ENCODE peak calls at places on chromosomes 3 and 15, in six cellular contexts. K is left ventricle myocardium inferior; I is CD8-positive, alpha-beta T cell; G is esophagus squamous epithelium; Y is PC-9; A is lower lobe of right lung. L is an unnamed sample. For H3K27me3, the result is how much of the 10 kb centered on the place peaks cover.

GRCh38 chr3:18058666-18059065 is 316.2 kb upstream of the TBC1D5 start:
- DNase-seq in K (no peak), I (no peak), G (no peak), Y (no peak), A (no peak), L (no peak)

GRCh38 chr3:71416868-71417267 is 166.7 kb downstream of the FOXP1 start:
- DNase-seq in K (no peak), I (peak), G (no peak), Y (no peak), A (no peak), L (peak)

GRCh38 chr3:47901280-47901833 is 98.4 kb downstream of the DHX30 start:
- DNase-seq in K (no peak), I (no peak), G (no peak), Y (no peak), A (peak), L (no peak)

GRCh38 chr15:82999905-83000671 is 11.4 kb downstream of the C15orf40 start:
- DNase-seq in K (no peak), I (peak), G (no peak), Y (peak), A (no peak), L (peak)

GRCh38 chr3:182248349-182248880 is 536.7 kb downstream of the SOX2 start:
- DNase-seq in K (no peak), I (no peak), G (no peak), Y (peak), A (no peak), L (no peak)

GRCh38 chr3:53570086-53570485 is 75.7 kb downstream of the CACNA1D start:
- DNase-seq in K (no peak), I (no peak), G (no peak), Y (no peak), A (no peak), L (no peak)

GRCh38 chr3:56383092-56383491 is 85.2 kb downstream of the ERC2 start:
- DNase-seq in K (no peak), I (no peak), G (no peak), Y (no peak), A (no peak), L (no peak)

GRCh38 chr3:29601861-29602585 is 321.2 kb downstream of the RBMS3 start:
- DNase-seq in K (no peak), I (no peak), G (no peak), Y (no peak), A (no peak), L (no peak)

GRCh38 chr3:82050382-82050781 is 288.9 kb upstream of the GBE1 start:
- DNase-seq in K (no peak), I (no peak), G (no peak), Y (no peak), A (no peak), L (no peak)

GRCh38 chr3:21484323-21485154 is 266.5 kb downstream of the ZNF385D start:
- DNase-seq in K (peak), I (no peak), G (no peak), Y (peak), A (no peak), L (peak)

GRCh38 chr3:108225221-108225620 is 3.0 kb upstream of the IFT57 start:
- DNase-seq in K (no peak), I (no peak), G (no peak), Y (no peak), A (no peak), L (no peak)

GRCh38 chr3:3907023-3907422 is 107.8 kb downstream of the LRRN1 start:
- DNase-seq in K (no peak), I (no peak), G (no peak), Y (no peak), A (no peak), L (no peak)

GRCh38 chr3:9727041-9727595 is 4.4 kb upstream of the BRPF1 start:
- DNase-seq in K (no peak), I (peak), G (no peak), Y (no peak), A (no peak), L (no peak)

GRCh38 chr15:101348643-101349496 is 53.8 kb upstream of the SNRPA1 start:
- DNase-seq in K (no peak), I (no peak), G (no peak), Y (peak), A (peak), L (peak)

GRCh38 chr3:127457094-127457475 is 133.4 kb downstream of the TPRA1 start:
- DNase-seq in K (peak), I (no peak), G (no peak), Y (no peak), A (no peak), L (no peak)

GRCh38 chr15:81163961-81164800 is 30.1 kb downstream of the CFAP161 start:
- DNase-seq in K (no peak), I (no peak), G (no peak), Y (no peak), A (no peak), L (peak)

GRCh38 chr3:114299421-114299820 is 5.6 kb downstream of the TIGIT start:
- DNase-seq in K (no peak), I (peak), G (no peak), Y (no peak), A (no peak), L (peak)

GRCh38 chr3:146390967-146391366 is 78.4 kb downstream of the PLSCR2 start:
- DNase-seq in K (no peak), I (no peak), G (no peak), Y (no peak), A (no peak), L (peak)

GRCh38 chr15:51793521-51793920 is 35.9 kb upstream of the TMOD3 start:
- DNase-seq in K (peak), I (no peak), G (no peak), Y (no peak), A (peak), L (peak)

GRCh38 chr15:57334257-57334656 is 42.0 kb upstream of the CGNL1 start:
- DNase-seq in K (no peak), I (no peak), G (no peak), Y (no peak), A (no peak), L (peak)

GRCh38 chr3:19972056-19972455 is 25.2 kb downstream of the RAB5A start:
- DNase-seq in K (no peak), I (no peak), G (no peak), Y (peak), A (no peak), L (no peak)

GRCh38 chr15:68553994-68554715 is 24.6 kb upstream of the CORO2B start:
- DNase-seq in K (no peak), I (peak), G (no peak), Y (peak), A (no peak), L (peak)

GRCh38 chr3:122415762-122416654 is at the start of gene WDR5B:
- DNase-seq in K (peak), I (peak), G (no peak), Y (peak), A (peak), L (peak)

GRCh38 chr15:37115538-37115937 is 15.2 kb upstream of the MEIS2 start:
- DNase-seq in K (no peak), I (no peak), G (no peak), Y (no peak), A (no peak), L (no peak)

GRCh38 chr3:30688776-30689175 is 82.4 kb downstream of the TGFBR2 start:
- DNase-seq in K (no peak), I (no peak), G (no peak), Y (peak), A (no peak), L (no peak)

GRCh38 chr3:171948674-171949073 is 90.7 kb upstream of the FNDC3B start:
- DNase-seq in K (no peak), I (no peak), G (no peak), Y (no peak), A (no peak), L (no peak)

GRCh38 chr3:127612966-127613365 is 14.8 kb downstream of the MCM2 start:
- DNase-seq in K (no peak), I (no peak), G (no peak), Y (no peak), A (no peak), L (no peak)

GRCh38 chr15:39504812-39505211 is 76.1 kb upstream of the THBS1 start:
- DNase-seq in K (no peak), I (no peak), G (no peak), Y (peak), A (no peak), L (no peak)

GRCh38 chr3:57959407-57960173 is 48.6 kb upstream of the FLNB start:
- DNase-seq in K (no peak), I (no peak), G (no peak), Y (peak), A (no peak), L (no peak)

GRCh38 chr3:16523778-16524177 is 10.3 kb upstream of the RFTN1 start:
- DNase-seq in K (no peak), I (no peak), G (no peak), Y (no peak), A (no peak), L (no peak)

GRCh38 chr3:134885877-134886621 is 91.0 kb downstream of the EPHB1 start:
- DNase-seq in K (no peak), I (no peak), G (no peak), Y (no peak), A (no peak), L (no peak)

GRCh38 chr3:129994883-129995559 is 20.5 kb downstream of the TRH start:
- DNase-seq in K (no peak), I (no peak), G (no peak), Y (no peak), A (no peak), L (no peak)

GRCh38 chr15:67006089-67007065 is 59.0 kb upstream of the SMAD3 start:
- DNase-seq in K (no peak), I (no peak), G (no peak), Y (no peak), A (no peak), L (no peak)

GRCh38 chr15:19956124-19956796 is 585.3 kb downstream of the GOLGA6L6 start:
- DNase-seq in K (no peak), I (no peak), G (no peak), Y (no peak), A (no peak), L (no peak)

GRCh38 chr3:114104414-114104813 is 47.9 kb downstream of the QTRT2 start:
- DNase-seq in K (no peak), I (no peak), G (no peak), Y (no peak), A (no peak), L (no peak)

GRCh38 chr3:9948586-9948985 is 3.6 kb downstream of the PRRT3 start:
- DNase-seq in K (no peak), I (no peak), G (no peak), Y (no peak), A (no peak), L (no peak)

GRCh38 chr3:119595639-119596329 is 1.9 kb upstream of the PLA1A start:
- DNase-seq in K (no peak), I (no peak), G (no peak), Y (no peak), A (no peak), L (no peak)

GRCh38 chr3:105906834-105907233 is 38.0 kb upstream of the CBLB start:
- DNase-seq in K (no peak), I (no peak), G (no peak), Y (no peak), A (no peak), L (peak)

GRCh38 chr3:196843435-196844110 is 24.1 kb upstream of the SENP5 start:
- DNase-seq in K (no peak), I (no peak), G (no peak), Y (peak), A (no peak), L (no peak)

GRCh38 chr3:187571701-187572100 is 98.5 kb downstream of the SST start:
- DNase-seq in K (no peak), I (no peak), G (no peak), Y (no peak), A (no peak), L (no peak)
- H3K27me3 ChIP-seq in K (under half), I (under half), G (under half), Y (under half), A (under half), L (under half)

DNA sequence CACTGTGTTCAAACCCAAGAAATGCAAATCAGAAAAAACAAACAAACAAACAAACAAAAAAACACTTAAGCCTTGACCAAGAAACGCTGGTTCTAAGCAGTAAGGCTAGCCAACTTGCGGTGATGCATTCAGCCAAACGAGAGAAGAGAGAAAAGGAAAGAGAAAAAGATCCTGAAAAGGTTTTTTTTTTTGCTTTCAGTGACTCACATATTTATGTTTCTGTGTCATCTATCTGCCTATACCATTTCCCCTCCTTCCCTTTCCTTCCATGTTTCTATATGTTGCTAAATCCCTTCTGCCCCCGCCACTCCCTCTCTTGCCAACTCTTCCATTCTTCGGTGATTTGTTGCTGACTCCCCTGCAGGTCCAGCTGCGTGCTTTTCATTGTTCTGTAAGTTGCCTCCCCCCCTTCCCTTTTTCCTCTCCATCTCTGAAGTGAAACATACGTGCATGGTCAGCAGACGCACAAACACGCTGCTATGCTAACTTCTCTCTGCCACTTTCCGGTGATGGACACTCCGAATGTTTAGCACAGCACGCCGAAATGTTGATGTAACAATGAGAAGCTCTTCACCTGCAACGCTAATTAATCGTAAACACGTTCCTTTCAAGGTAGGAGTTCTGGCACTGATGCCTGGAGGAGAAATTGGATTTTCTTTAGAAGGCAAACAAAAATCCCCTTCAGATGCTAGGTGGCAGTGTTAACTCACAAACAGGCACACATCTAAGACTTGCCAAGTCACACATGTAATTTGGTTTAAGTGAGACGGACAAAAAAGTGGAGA is 154.5 kb downstream of the TUSC7 start:
- DNase-seq in K (no peak), I (no peak), G (no peak), Y (no peak), A (no peak), L (no peak)
- H3K4me3 ChIP-seq in K (peak), I (no peak), G (peak), Y (no peak), A (peak), L (no peak)

GRCh38 chr15:52802110-52802509 is 12.0 kb upstream of the ONECUT1 start:
- DNase-seq in K (no peak), I (no peak), G (no peak), Y (no peak), A (no peak), L (no peak)

GRCh38 chr15:52803543-52804306 is 13.6 kb upstream of the ONECUT1 start:
- DNase-seq in K (no peak), I (no peak), G (no peak), Y (no peak), A (peak), L (no peak)

GRCh38 chr15:52806284-52806655 is 16.1 kb upstream of the ONECUT1 start:
- DNase-seq in K (no peak), I (no peak), G (no peak), Y (no peak), A (no peak), L (no peak)

GRCh38 chr15:52805351-52806283 is 15.5 kb upstream of the ONECUT1 start:
- DNase-seq in K (no peak), I (no peak), G (no peak), Y (no peak), A (no peak), L (no peak)

DNA sequence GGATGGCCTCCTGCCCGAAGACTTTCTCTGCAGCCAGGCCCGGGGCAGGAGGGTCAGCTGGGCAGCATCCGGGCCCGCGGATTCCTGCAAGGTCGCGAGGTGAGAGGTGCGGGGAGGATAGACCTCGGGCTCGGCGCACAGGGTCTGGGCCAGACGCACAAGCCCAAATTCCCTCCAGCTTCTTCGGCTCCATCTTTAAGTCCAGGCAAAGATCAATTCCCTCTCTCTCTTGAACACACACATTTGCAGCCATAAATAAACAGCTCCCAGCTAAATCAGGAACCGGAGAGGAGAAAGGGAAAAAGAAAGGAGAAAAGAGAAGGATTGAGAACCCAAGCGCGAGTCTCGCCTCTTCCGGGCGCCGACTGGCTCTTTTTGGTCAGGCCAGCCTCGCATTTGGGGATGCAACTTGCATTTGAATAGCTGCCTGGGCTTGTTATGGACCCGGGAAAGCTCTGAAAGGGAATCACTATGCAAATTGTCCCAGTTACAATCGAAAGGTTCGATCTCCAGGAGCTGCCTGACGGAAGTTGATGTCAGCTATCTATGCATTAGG is 14.5 kb upstream of the ONECUT1 start:
- DNase-seq in K (no peak), I (no peak), G (no peak), Y (no peak), A (no peak), L (no peak)
- H3K27me3 ChIP-seq in K (half or more), I (half or more), G (under half), Y (under half), A (half or more), L (under half)

GRCh38 chr15:31344266-31344665 is 17.6 kb downstream of the KLF13 start:
- DNase-seq in K (peak), I (no peak), G (no peak), Y (no peak), A (peak), L (no peak)
- H3K4me3 ChIP-seq in K (peak), I (no peak), G (no peak), Y (no peak), A (no peak), L (no peak)

DNA sequence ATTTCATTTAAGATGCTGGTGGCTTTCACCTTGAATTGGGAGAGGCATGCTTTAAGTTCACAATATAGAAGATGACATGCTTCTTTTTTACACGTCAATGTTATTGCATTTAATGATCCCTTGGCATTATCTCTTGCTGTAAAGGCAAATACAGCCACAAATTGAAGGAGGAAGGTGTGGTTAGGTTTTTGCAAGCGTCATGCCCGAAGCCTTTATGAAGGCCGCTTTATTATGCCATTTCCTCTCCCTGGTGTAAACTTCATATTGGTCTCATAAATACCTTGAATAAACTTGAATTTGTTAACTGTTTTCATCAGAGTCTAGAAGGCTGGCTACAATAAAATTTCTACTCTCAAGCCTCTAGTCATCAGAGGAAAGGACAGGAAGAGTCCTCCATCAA is 212.7 kb downstream of the PDZRN3 start:
- DNase-seq in K (no peak), I (no peak), G (no peak), Y (no peak), A (no peak), L (no peak)
- H3K27me3 ChIP-seq in K (under half), I (under half), G (under half), Y (under half), A (under half), L (under half)

GRCh38 chr3:128988286-128988685 is 5.6 kb downstream of the CFAP92 start:
- DNase-seq in K (no peak), I (no peak), G (no peak), Y (no peak), A (no peak), L (no peak)
- H3K4me3 ChIP-seq in K (no peak), I (no peak), G (no peak), Y (no peak), A (no peak), L (no peak)